ENCODE peak calls at places on chromosome 12, in six cellular contexts. One of them, this sample, is unnamed.

GRCh38 chr12:60920841-60921495 is 1325.1 kb downstream of the SLC16A7 start:
- DNase-seq in GM23248: no peak
- DNase-seq in PC-3: no peak
- DNase-seq in MM.1S: no peak
- DNase-seq in SK-N-SH: no peak
- DNase-seq in HCT116: no peak
- DNase-seq in this sample: no peak

GRCh38 chr12:51389302-51389999 is 1.8 kb downstream of the GALNT6 start:
- DNase-seq in GM23248: peak; percentile 75
- DNase-seq in PC-3: peak; percentile 78
- DNase-seq in MM.1S: no peak
- DNase-seq in SK-N-SH: no peak
- DNase-seq in HCT116: no peak
- DNase-seq in this sample: no peak

GRCh38 chr12:130322263-130322662 is 15.4 kb upstream of the PIWIL1 start:
- DNase-seq in GM23248: no peak
- DNase-seq in PC-3: no peak
- DNase-seq in MM.1S: no peak
- DNase-seq in SK-N-SH: no peak
- DNase-seq in HCT116: no peak
- DNase-seq in this sample: no peak

GRCh38 chr12:69392146-69392928 is 32.8 kb downstream of the YEATS4 start:
- DNase-seq in GM23248: peak; percentile 55
- DNase-seq in PC-3: no peak
- DNase-seq in MM.1S: no peak
- DNase-seq in SK-N-SH: no peak
- DNase-seq in HCT116: no peak
- DNase-seq in this sample: no peak

GRCh38 chr12:15770021-15770420 is 19.2 kb downstream of the EPS8 start:
- DNase-seq in GM23248: no peak
- DNase-seq in PC-3: no peak
- DNase-seq in MM.1S: no peak
- DNase-seq in SK-N-SH: no peak
- DNase-seq in HCT116: no peak
- DNase-seq in this sample: no peak

GRCh38 chr12:52579468-52580450 is 6.1 kb upstream of the KRT74 start:
- DNase-seq in GM23248: no peak
- DNase-seq in PC-3: no peak
- DNase-seq in MM.1S: no peak
- DNase-seq in SK-N-SH: no peak
- DNase-seq in HCT116: no peak
- DNase-seq in this sample: no peak

GRCh38 chr12:118061876-118062791 is 1.2 kb upstream of the WSB2 start:
- DNase-seq in GM23248: peak; percentile 75
- DNase-seq in PC-3: peak; percentile 73
- DNase-seq in MM.1S: no peak
- DNase-seq in SK-N-SH: peak; percentile 62
- DNase-seq in HCT116: no peak
- DNase-seq in this sample: peak; percentile 70

GRCh38 chr12:14710632-14711324 is 14.4 kb upstream of the GUCY2C start:
- DNase-seq in GM23248: no peak
- DNase-seq in PC-3: no peak
- DNase-seq in MM.1S: no peak
- DNase-seq in SK-N-SH: no peak
- DNase-seq in HCT116: no peak
- DNase-seq in this sample: peak; percentile 21

GRCh38 chr12:462936-463705 is 3.4 kb downstream of the B4GALNT3 start:
- DNase-seq in GM23248: no peak
- DNase-seq in PC-3: peak; percentile 66
- DNase-seq in MM.1S: no peak
- DNase-seq in SK-N-SH: no peak
- DNase-seq in HCT116: no peak
- DNase-seq in this sample: no peak
- H3K9ac ChIP-seq in GM23248: no peak overlapping the region
- H3K9ac ChIP-seq in PC-3: no peak overlapping the region
- H3K9ac ChIP-seq in MM.1S: no peak overlapping the region
- H3K9ac ChIP-seq in SK-N-SH: no peak overlapping the region
- H3K9ac ChIP-seq in HCT116: no peak overlapping the region
- H3K9ac ChIP-seq in this sample: no peak overlapping the region

DNA sequence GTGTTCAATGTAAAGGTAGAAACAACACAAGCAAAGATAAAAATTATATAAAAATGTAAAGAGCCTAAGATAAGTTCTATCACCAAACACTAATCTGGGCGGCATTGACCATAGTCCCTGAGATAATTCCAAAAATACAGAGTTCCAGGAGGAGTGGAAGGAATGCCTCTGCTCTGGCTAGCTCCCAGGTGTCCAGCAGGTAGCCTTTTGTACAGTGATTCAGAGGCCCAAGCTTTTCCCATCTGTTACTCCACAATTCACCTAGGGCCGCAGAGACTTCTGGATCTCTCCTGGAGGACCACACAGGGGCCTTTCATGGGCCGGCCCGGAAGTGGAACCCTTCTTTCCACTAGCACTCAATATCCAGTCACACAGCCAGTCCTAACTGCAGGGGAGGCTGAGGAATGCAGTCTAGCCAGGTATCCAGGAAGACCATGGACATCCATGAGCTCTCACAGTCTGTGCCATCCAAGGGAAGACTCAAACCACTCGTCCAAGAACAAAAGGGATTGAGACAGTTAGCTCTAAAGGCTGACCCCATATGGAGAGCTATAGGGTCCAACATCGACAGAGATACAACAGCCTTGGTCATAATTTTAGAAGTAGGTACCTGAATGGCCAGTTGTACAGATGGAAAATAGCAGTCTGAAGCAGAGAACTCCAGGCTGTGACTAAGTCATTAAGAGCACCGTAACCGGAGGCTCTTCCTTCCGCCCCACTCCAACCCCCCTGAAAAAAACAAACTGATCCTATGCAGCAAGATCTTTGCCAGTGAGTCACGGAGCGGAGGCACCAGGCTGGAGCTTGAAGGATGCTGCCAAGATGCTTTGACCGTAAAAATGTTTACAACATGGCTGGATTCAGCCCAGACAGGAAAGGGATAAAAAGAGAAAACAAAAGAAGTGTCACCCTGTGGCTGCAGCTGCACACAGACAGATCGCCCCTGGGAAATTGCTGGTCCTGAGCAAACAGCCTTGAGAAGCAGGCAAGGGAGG is 204.8 kb downstream of the NUAK1 start:
- DNase-seq in GM23248: peak; percentile 99
- DNase-seq in PC-3: peak; percentile 99
- DNase-seq in MM.1S: no peak
- DNase-seq in SK-N-SH: peak; percentile 4
- DNase-seq in HCT116: no peak
- DNase-seq in this sample: no peak
- TF ChIP-seq EZH2phosphoT487 in GM23248: no peak
- TF ChIP-seq EZH2phosphoT487 in PC-3: peak; percentile 37
- TF ChIP-seq EZH2phosphoT487 in MM.1S: no peak
- TF ChIP-seq EZH2phosphoT487 in SK-N-SH: no peak
- TF ChIP-seq EZH2phosphoT487 in HCT116: no peak
- TF ChIP-seq EZH2phosphoT487 in this sample: no peak

GRCh38 chr12:53622724-53623123 is 3.5 kb downstream of the ATF7 start:
- DNase-seq in GM23248: no peak
- DNase-seq in PC-3: no peak
- DNase-seq in MM.1S: no peak
- DNase-seq in SK-N-SH: no peak
- DNase-seq in HCT116: no peak
- DNase-seq in this sample: no peak
- H3K9ac ChIP-seq in GM23248: peak overlapping the region; percentile 91
- H3K9ac ChIP-seq in PC-3: no peak overlapping the region
- H3K9ac ChIP-seq in MM.1S: no peak overlapping the region
- H3K9ac ChIP-seq in SK-N-SH: no peak overlapping the region
- H3K9ac ChIP-seq in HCT116: no peak overlapping the region
- H3K9ac ChIP-seq in this sample: no peak overlapping the region

GRCh38 chr12:109033239-109034196 is 12.7 kb upstream of the SVOP start:
- DNase-seq in GM23248: no peak
- DNase-seq in PC-3: no peak
- DNase-seq in MM.1S: no peak
- DNase-seq in SK-N-SH: no peak
- DNase-seq in HCT116: no peak
- DNase-seq in this sample: no peak
- TF ChIP-seq EZH2phosphoT487 in GM23248: no peak
- TF ChIP-seq EZH2phosphoT487 in PC-3: no peak
- TF ChIP-seq EZH2phosphoT487 in MM.1S: no peak
- TF ChIP-seq EZH2phosphoT487 in SK-N-SH: no peak
- TF ChIP-seq EZH2phosphoT487 in HCT116: no peak
- TF ChIP-seq EZH2phosphoT487 in this sample: no peak

DNA sequence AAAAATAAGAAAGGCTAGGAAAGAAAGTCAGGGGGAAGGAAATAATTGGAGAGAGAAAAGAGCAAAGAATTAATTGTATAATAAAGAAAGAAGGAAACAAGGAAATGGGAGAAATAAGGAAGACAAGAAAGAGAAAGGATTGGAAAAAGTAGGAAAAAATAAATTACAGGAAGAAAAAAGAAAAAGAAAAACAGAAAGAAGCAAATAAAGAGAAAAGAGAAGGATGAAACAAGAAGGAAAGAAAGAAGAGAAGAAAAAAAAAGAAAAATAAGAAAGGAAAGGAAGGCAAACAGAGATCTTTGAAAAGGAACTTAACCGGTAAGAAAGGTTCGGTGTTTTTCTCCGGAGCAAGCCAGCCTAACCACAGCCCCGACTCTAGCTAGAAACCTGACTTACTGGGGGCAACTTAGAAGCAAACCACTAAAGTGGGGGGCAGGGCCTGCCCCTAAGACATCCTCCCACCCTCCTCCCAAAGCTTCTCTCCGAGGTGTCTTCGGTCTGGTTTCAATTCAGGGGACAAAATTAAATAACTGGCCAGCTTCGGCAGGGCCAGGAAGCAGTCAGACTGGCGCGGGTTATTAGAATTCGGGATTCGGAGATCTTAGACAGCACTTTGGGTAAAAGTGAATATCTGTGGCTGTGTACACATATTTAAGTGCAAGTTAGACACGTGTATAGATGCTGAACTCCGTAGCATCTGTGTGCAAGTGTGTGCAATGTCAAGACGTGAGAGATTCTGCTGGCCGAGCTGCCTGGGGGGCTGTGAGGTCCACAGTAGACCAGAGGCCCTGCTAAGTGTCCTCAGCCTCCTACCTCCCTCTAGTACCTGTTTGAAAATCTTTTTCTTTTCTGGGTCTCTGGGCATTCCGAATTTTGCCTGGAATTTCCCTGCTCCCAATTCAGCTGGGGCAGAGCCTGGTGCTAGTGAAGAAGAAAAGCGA is 4.2 kb upstream of the HOXC10 start:
- DNase-seq in GM23248: no peak
- DNase-seq in PC-3: no peak
- DNase-seq in MM.1S: no peak
- DNase-seq in SK-N-SH: no peak
- DNase-seq in HCT116: no peak
- DNase-seq in this sample: no peak
- H3K9ac ChIP-seq in GM23248: no peak overlapping the region
- H3K9ac ChIP-seq in PC-3: no peak overlapping the region
- H3K9ac ChIP-seq in MM.1S: no peak overlapping the region
- H3K9ac ChIP-seq in SK-N-SH: no peak overlapping the region
- H3K9ac ChIP-seq in HCT116: no peak overlapping the region
- H3K9ac ChIP-seq in this sample: no peak overlapping the region

DNA sequence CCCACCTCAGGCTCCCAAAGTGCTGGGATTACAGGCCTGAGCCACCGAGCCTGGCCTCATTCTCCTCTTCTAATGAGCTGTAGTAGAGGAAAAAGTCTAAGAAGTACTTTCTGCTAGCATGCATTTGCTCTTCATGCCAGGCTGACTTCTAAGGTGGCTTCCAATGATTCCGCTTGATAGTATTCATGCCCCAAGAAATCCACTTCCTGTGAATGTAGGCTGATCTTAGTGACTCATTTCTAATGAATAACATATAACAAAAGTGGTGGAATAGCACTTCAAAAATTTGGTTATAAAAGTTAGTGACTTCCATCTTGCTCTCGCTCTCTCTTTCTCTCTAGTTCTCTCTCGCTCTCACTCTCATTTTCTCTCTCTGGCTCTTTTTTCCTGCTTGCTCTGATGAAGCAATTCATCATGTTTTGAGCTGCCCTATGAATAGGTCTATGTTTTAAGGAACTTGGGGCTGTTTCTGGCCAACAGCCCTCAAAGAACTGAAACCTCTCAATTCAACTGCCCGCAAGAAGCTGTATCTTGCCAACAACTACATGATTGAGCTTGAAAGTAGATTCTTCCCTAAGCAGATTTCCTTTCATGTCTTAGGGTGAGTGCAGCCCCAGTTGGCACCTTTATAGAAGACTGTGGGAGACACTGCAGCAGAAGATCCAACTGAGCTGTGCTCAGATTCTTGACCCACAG is 282.9 kb downstream of the RMST start:
- DNase-seq in GM23248: no peak
- DNase-seq in PC-3: no peak
- DNase-seq in MM.1S: no peak
- DNase-seq in SK-N-SH: no peak
- DNase-seq in HCT116: no peak
- DNase-seq in this sample: no peak
- TF ChIP-seq EZH2phosphoT487 in GM23248: no peak
- TF ChIP-seq EZH2phosphoT487 in PC-3: no peak
- TF ChIP-seq EZH2phosphoT487 in MM.1S: no peak
- TF ChIP-seq EZH2phosphoT487 in SK-N-SH: no peak
- TF ChIP-seq EZH2phosphoT487 in HCT116: no peak
- TF ChIP-seq EZH2phosphoT487 in this sample: no peak

This sample was measured in neural progenitor cell.